ENCODE peak calls at places on chromosomes 13 and 19, in six cellular contexts. R is lung, H is GM19239, T is activated T-cell treated with anti-CD3 and anti-CD28 coated beads for 1 hour, U is bronchial epithelial cell, L is midbrain. I is an unnamed sample.

GRCh38 chr19:5321851-5322681 is 18.5 kb downstream of the PTPRS start:
- DNase-seq in R (no peak), H (peak; percentile 69), T (peak; percentile 6), U (no peak), L (no peak), I (no peak)

GRCh38 chr13:29562762-29563161 is 32.7 kb downstream of the SLC7A1 start:
- DNase-seq in R (no peak), H (no peak), T (no peak), U (no peak), L (no peak), I (no peak)

GRCh38 chr13:49185264-49185663 is 34.9 kb upstream of the MLNR start:
- DNase-seq in R (no peak), H (no peak), T (no peak), U (peak; percentile 10), L (no peak), I (peak; percentile 3)

GRCh38 chr13:44172411-44172810 is 201.2 kb upstream of the SERP2 start:
- DNase-seq in R (peak; percentile 13), H (no peak), T (no peak), U (no peak), L (no peak), I (peak; percentile 17)

GRCh38 chr13:113149711-113150544 is 8.5 kb upstream of the PROZ start:
- DNase-seq in R (no peak), H (no peak), T (no peak), U (no peak), L (no peak), I (no peak)

GRCh38 chr19:13079542-13079986 is 23.1 kb downstream of the LYL1 start:
- DNase-seq in R (no peak), H (no peak), T (no peak), U (peak; percentile 14), L (no peak), I (no peak)

GRCh38 chr13:44810067-44810840 is 179.0 kb downstream of the NUFIP1 start:
- DNase-seq in R (no peak), H (no peak), T (no peak), U (no peak), L (no peak), I (no peak)

GRCh38 chr13:89737051-89737450 is 1610.4 kb upstream of the MIR17HG start:
- DNase-seq in R (no peak), H (no peak), T (no peak), U (no peak), L (no peak), I (no peak)

GRCh38 chr19:30278882-30279254 is 93.3 kb upstream of the ZNF536 start:
- DNase-seq in R (no peak), H (no peak), T (no peak), U (no peak), L (no peak), I (no peak)

GRCh38 chr19:918481-919156 is 1.5 kb downstream of the KISS1R start:
- DNase-seq in R (no peak), H (no peak), T (no peak), U (no peak), L (no peak), I (no peak)

GRCh38 chr13:60431108-60431700 is 34.2 kb downstream of the TDRD3 start:
- DNase-seq in R (no peak), H (no peak), T (no peak), U (peak; percentile 70), L (peak; percentile 76), I (peak; percentile 78)